ENCODE peak calls at places on chromosomes 12 and 14, in six cellular contexts. U is IMR-90, W is HepG2, D is GM12878, Y is H1, J is SK-N-SH. S is an unnamed sample.

GRCh38 chr12:120445911-120446909 is at the start of the genes GATC and TRIAP1:
- DNase-seq in U (peak), J (peak), Y (no peak), D (peak), W (peak), S (peak)

GRCh38 chr14:86712727-86713126 is 1182.8 kb downstream of the FLRT2 start:
- DNase-seq in U (no peak), W (peak), J (no peak), D (no peak), Y (no peak), S (no peak)

GRCh38 chr14:75168586-75169335 is 7.7 kb downstream of the TMED10 start:
- DNase-seq in J (no peak), D (no peak), Y (no peak), W (no peak), U (peak), S (no peak)

GRCh38 chr14:66025779-66026178 is 460.4 kb upstream of the CCDC196 start:
- DNase-seq in W (no peak), D (no peak), U (no peak), Y (no peak), J (no peak), S (no peak)

GRCh38 chr14:104499784-104500496 is 79.6 kb upstream of the C14orf180 start:
- DNase-seq in D (no peak), Y (no peak), U (no peak), J (no peak), W (no peak), S (no peak)

GRCh38 chr12:42483534-42483857 is 106.0 kb downstream of the PRICKLE1 start:
- DNase-seq in W (no peak), Y (no peak), J (peak), D (no peak), U (peak), S (peak)

GRCh38 chr12:93943766-93944165 is 204.6 kb upstream of the PLXNC1 start:
- DNase-seq in U (peak), D (no peak), J (no peak), W (no peak), Y (no peak), S (no peak)

GRCh38 chr14:35389315-35389667 is 15.3 kb downstream of the NFKBIA start:
- DNase-seq in Y (no peak), W (no peak), D (no peak), U (no peak), J (no peak), S (no peak)

GRCh38 chr14:61699092-61699491 is 3.8 kb downstream of the HIF1A start:
- DNase-seq in J (no peak), D (no peak), Y (no peak), U (no peak), W (no peak), S (no peak)

GRCh38 chr12:75444444-75445136 is 36.0 kb upstream of the GLIPR1 start:
- DNase-seq in U (peak), W (peak), Y (no peak), D (no peak), J (no peak), S (no peak)

GRCh38 chr14:24332094-24332983 is 2.5 kb downstream of the ADCY4 start:
- DNase-seq in D (peak), U (peak), J (peak), W (peak), Y (peak), S (peak)

GRCh38 chr12:29889737-29890136 is 106.0 kb upstream of the TMTC1 start:
- DNase-seq in D (no peak), J (peak), U (peak), W (peak), Y (peak), S (no peak)

GRCh38 chr12:92468358-92469020 is 234.3 kb upstream of the PLEKHG7 start:
- DNase-seq in W (no peak), Y (no peak), U (no peak), D (no peak), J (no peak), S (peak)

GRCh38 chr12:107448198-107448597 is 237.4 kb upstream of the PWP1 start:
- DNase-seq in U (peak), J (peak), Y (no peak), D (no peak), W (no peak), S (peak)

GRCh38 chr12:66804555-66804954 is 125.7 kb upstream of the GRIP1 start:
- DNase-seq in J (no peak), Y (no peak), U (no peak), W (no peak), D (no peak), S (no peak)

GRCh38 chr12:2794261-2794735 is 472 bp upstream of the FKBP4 start:
- DNase-seq in D (no peak), U (no peak), Y (no peak), J (no peak), W (no peak), S (no peak)

GRCh38 chr14:36857136-36857535 is 195.5 kb downstream of the PAX9 start:
- DNase-seq in Y (peak), J (no peak), U (no peak), W (no peak), D (no peak), S (no peak)

GRCh38 chr12:51974646-51975045 is 23.1 kb downstream of the ACVR1B start:
- DNase-seq in J (no peak), Y (no peak), D (no peak), W (no peak), U (no peak), S (no peak)

GRCh38 chr12:105409881-105410471 is 79.5 kb downstream of the C12orf75 start:
- DNase-seq in J (peak), U (no peak), W (no peak), D (no peak), Y (no peak), S (no peak)

GRCh38 chr12:52993558-52993869 is 12.7 kb upstream of the EIF4B start:
- DNase-seq in J (no peak), W (no peak), U (no peak), Y (no peak), D (no peak), S (peak)

GRCh38 chr14:100617715-100618693 is 30.8 kb upstream of the BEGAIN start:
- DNase-seq in W (no peak), J (peak), D (no peak), Y (no peak), U (no peak), S (no peak)

GRCh38 chr12:461425-461824 is 1.7 kb downstream of the B4GALNT3 start:
- DNase-seq in U (no peak), W (peak), Y (no peak), D (no peak), J (no peak), S (no peak)

GRCh38 chr12:5571115-5571514 is 139.2 kb downstream of the NTF3 start:
- DNase-seq in W (no peak), D (no peak), U (no peak), J (no peak), Y (no peak), S (no peak)

GRCh38 chr14:54251356-54251755 is 145.5 kb upstream of the CDKN3 start:
- DNase-seq in J (no peak), W (no peak), Y (no peak), U (no peak), D (no peak), S (no peak)

GRCh38 chr14:74616507-74616906 is 4.5 kb upstream of the LTBP2 start:
- DNase-seq in W (no peak), Y (no peak), D (no peak), U (peak), J (no peak), S (no peak)

GRCh38 chr12:40054554-40055226 is 51.2 kb downstream of the SLC2A13 start:
- DNase-seq in J (no peak), W (no peak), U (peak), Y (no peak), D (no peak), S (no peak)

GRCh38 chr14:79914595-79914994 is 296.7 kb downstream of the DIO2 start:
- DNase-seq in W (no peak), D (no peak), J (no peak), U (no peak), Y (no peak), S (no peak)

GRCh38 chr12:56061982-56062381 is 18.0 kb upstream of the ERBB3 start:
- DNase-seq in Y (no peak), J (no peak), D (no peak), W (no peak), U (no peak), S (no peak)

GRCh38 chr14:72513994-72514659 is 379.8 kb downstream of the DPF3 start:
- DNase-seq in U (peak), Y (no peak), D (no peak), J (peak), W (peak), S (peak)

GRCh38 chr12:356276-356988 is 32.7 kb downstream of the KDM5A start:
- DNase-seq in J (peak), W (no peak), Y (no peak), U (peak), D (no peak), S (no peak)

GRCh38 chr12:121805171-121805687 is 1.4 kb downstream of the SETD1B start:
- DNase-seq in U (no peak), J (peak), W (no peak), D (no peak), Y (no peak), S (no peak)

DNA sequence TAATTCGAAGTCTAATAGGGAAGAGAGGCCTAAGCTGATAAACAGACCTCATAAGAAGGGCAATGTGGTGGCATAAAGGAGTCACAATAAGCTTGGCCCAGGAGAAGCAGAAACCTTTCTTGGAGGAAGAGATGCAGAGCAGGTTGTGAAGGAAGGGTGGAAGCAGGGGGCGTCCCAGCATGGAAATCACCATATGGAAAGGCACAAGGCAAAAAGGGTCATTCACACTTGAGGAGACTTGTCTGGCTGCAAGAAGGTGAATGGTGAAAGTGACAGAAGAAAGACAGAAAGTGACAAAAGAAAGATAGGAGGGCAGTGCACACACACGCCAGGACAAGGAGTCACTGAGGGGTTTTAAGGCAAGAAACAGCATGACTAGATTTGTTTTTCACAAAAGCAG is 38.4 kb downstream of the GALNT4 start:
- DNase-seq in W (no peak), U (no peak), Y (no peak), D (no peak), J (no peak), S (no peak)
- TF ChIP-seq USF2 in W (no peak), U (no peak), Y (no peak), D (no peak), J (no peak), S (no peak)

DNA sequence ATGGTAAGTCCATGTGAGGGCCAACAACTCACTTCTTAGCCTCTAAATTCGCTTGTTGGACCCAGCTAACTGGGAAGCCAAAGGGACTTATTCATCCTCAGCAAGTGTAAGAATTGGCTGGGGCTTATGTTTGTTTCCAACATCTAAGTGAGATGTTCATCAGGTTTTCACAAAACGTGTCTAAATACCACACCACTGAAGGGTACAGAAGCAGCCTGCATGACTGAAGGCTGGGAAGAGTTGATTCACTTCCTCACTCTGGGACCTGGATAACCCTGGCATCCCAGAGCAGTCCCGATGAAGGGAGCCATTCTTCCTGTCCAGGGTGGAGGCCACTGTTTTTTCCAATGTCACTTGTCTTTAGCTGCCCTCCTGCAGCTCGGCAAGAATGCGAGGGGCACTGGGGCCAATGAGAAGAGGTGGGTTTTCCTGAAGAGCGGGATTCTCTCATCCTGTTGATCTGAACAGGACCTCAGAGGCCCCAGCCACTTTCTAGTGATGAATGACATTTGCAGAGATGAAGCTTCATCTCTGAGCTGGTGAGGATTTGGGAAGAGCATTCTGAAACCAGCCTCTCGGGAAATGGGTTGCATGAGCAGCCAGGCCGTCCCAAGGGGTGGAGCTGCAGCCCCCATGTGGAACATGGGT is 12.2 kb upstream of the COL2A1 start:
- DNase-seq in D (no peak), J (no peak), U (no peak), Y (no peak), W (no peak), S (no peak)
- H2AFZ ChIP-seq in D (no peak), J (no peak), U (no peak), Y (no peak), W (no peak), S (no peak)

DNA sequence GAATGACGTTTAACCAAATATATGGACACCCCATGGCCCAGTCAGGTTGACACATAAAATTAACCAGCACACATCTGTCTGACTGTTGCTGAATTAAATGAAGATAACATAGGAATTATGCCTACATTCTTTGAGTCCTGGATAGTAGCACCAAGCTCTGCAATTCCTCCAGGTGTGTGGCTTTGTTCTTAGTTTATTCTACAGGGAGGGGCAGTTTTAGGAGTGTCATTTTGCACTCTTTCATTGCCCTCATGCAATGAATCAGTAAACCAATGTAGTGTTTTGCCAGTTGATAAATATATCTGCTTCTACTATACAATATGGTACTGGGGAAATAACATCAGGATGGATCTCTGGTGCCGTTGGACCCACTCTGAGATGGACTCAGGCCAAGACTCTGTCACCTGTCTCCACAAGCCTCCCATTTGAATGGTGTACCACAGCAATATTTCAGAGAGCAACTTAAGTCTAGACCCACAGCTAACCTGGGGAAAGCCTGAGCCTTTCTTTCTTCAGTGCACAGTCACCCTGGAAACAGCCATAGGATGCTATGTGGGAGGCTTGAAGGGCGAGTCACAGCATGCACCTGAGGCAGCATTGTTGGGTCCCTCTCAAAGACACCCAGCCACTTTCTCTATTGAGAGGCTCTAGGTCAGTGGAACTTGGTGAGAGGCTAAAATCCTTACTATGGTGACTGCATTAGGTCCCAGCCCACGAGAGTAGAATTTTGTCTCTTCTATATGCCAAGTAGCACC is 73.2 kb downstream of the ANO4 start:
- DNase-seq in U (no peak), W (no peak), J (no peak), Y (peak), D (no peak), S (no peak)
- TF ChIP-seq USF2 in U (no peak), W (no peak), J (no peak), Y (no peak), D (no peak), S (no peak)

DNA sequence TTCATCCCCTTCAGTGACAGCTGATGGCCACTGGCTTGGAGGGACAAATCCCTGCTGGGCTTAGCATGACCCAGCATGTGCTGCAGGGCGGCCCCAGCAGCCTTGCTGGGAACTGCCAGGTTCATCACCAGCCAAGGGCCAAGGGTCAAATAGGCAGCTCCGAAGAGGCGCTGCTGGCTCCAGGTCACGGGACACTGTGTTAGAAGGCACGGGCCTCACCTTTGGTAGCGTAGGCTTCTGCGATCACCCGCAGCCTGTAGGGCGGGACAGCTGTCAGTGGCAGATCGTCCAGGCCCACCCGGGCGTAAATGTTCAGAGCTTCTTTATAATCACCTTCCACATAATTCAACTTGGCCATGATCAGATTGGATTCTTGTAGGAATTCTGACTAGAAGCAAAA is 35.7 kb downstream of the TTC7B start:
- DNase-seq in J (no peak), Y (no peak), D (no peak), W (no peak), U (no peak), S (no peak)
- H2AFZ ChIP-seq in J (no peak), Y (no peak), D (no peak), W (no peak), U (no peak), S (no peak)

GRCh38 chr12:82176016-82176415 is 182.2 kb downstream of the CCDC59 start:
- DNase-seq in U (no peak), Y (no peak), W (no peak), D (no peak), J (no peak), S (no peak)
- TF ChIP-seq USF2 in U (no peak), Y (no peak), W (no peak), D (no peak), J (no peak), S (no peak)

GRCh38 chr14:99231181-99231849 is 40.7 kb downstream of the BCL11B start:
- DNase-seq in W (no peak), U (no peak), D (no peak), Y (no peak), J (no peak), S (no peak)
- H2AFZ ChIP-seq in W (no peak), U (no peak), D (no peak), Y (no peak), J (no peak), S (no peak)

DNA sequence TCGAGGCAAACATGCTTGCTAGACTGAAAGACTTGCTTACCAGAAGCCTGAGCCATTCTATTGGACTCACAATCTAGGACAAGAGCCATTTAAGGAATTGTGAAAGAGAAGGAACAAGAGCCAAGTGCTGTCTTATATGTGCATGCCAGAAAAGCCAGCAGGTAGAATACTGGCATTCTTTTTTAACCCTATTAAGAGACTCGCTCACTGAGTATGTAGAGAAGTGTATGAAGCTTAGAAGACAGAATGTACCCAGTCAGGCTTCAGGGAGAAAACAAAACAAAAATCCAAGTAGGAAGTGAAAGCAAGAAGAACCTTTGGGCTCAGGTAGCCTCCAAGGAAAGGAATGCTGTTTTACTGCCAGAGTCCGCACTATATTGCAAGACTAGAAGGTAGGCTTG is 65.9 kb downstream of the DCAF5 start:
- DNase-seq in J (no peak), Y (no peak), U (peak), D (no peak), W (no peak), S (no peak)
- TF ChIP-seq USF2 in J (no peak), Y (no peak), U (no peak), D (no peak), W (no peak), S (no peak)